ENCODE peak calls at places on chromosome 10, in five cellular contexts. G is AG09309, Q is astrocyte of the spinal cord, M is lower lobe of right lung, I is cardiac muscle cell. K is an unnamed sample.

GRCh38 chr10:58867683-58868082 is 308.8 kb upstream of the PHYHIPL start:
- DNase-seq in G (no peak), I (no peak), M (no peak), Q (no peak), K (no peak)

GRCh38 chr10:3107426-3107961 is 40.1 kb downstream of the PFKP start:
- DNase-seq in I (peak), G (peak), Q (peak), M (peak), K (no peak)

GRCh38 chr10:93458821-93459257 is 23.3 kb downstream of the MYOF start:
- DNase-seq in M (peak), G (peak), I (peak), Q (peak), K (no peak)

GRCh38 chr10:34681933-34682332 is 133.2 kb downstream of the PARD3 start:
- DNase-seq in M (no peak), G (no peak), Q (no peak), I (no peak), K (no peak)

GRCh38 chr10:132836248-132836831 is 50.4 kb upstream of the NKX6-2 start:
- DNase-seq in I (no peak), G (no peak), Q (no peak), M (no peak), K (no peak)

GRCh38 chr10:131855763-131856401 is 44.9 kb upstream of the PPP2R2D start:
- DNase-seq in G (no peak), M (peak), Q (no peak), I (no peak), K (no peak)

GRCh38 chr10:35194906-35195305 is 68.3 kb downstream of the CREM start:
- DNase-seq in I (peak), M (no peak), Q (peak), G (no peak), K (no peak)

GRCh38 chr10:68075550-68076004 is 494 bp upstream of the HERC4 start:
- DNase-seq in I (no peak), Q (no peak), M (no peak), G (no peak), K (no peak)

GRCh38 chr10:483266-483665 is 206.2 kb downstream of the DIP2C start:
- DNase-seq in M (no peak), I (no peak), Q (no peak), G (no peak), K (no peak)

GRCh38 chr10:123639131-123639530 is 27.0 kb upstream of the GPR26 start:
- DNase-seq in Q (no peak), M (no peak), I (no peak), G (no peak), K (no peak)

GRCh38 chr10:132987671-132988571 is 45.6 kb upstream of the CFAP46 start:
- DNase-seq in G (peak), Q (peak), M (peak), I (peak), K (no peak)

GRCh38 chr10:68792115-68792514 is 35.2 kb upstream of the STOX1 start:
- DNase-seq in G (no peak), M (no peak), Q (peak), I (peak), K (no peak)

GRCh38 chr10:21638681-21639080 is 104.6 kb downstream of the MLLT10 start:
- DNase-seq in I (no peak), G (no peak), Q (no peak), M (no peak), K (no peak)

GRCh38 chr10:4241724-4242345 is 456.8 kb upstream of the KLF6 start:
- DNase-seq in G (peak), I (peak), Q (peak), M (no peak), K (no peak)

GRCh38 chr10:16717617-16718395 is 99.4 kb downstream of the RSU1 start:
- DNase-seq in M (no peak), G (peak), Q (peak), I (peak), K (no peak)

GRCh38 chr10:103188853-103189252 is 4.2 kb downstream of the NT5C2 start:
- DNase-seq in M (no peak), Q (peak), G (no peak), I (peak), K (no peak)

GRCh38 chr10:31697271-31698168 is 231.1 kb downstream of the ARHGAP12 start:
- DNase-seq in I (peak), M (peak), G (peak), Q (peak), K (no peak)

GRCh38 chr10:31102421-31102820 is 70.8 kb upstream of the ZNF438 start:
- DNase-seq in Q (no peak), I (no peak), M (no peak), G (no peak), K (no peak)

GRCh38 chr10:126646101-126646500 is 24.4 kb downstream of the C10orf90 start:
- DNase-seq in G (no peak), I (peak), M (no peak), Q (peak), K (no peak)

GRCh38 chr10:43879162-43879561 is 230.5 kb upstream of the ZNF32 start:
- DNase-seq in Q (no peak), M (peak), G (no peak), I (no peak), K (no peak)

GRCh38 chr10:85679696-85680095 is 686.9 kb downstream of the GRID1 start:
- DNase-seq in G (no peak), I (no peak), M (no peak), Q (no peak), K (no peak)

GRCh38 chr10:132269286-132270230 is 38.2 kb downstream of the STK32C start:
- DNase-seq in M (peak), I (no peak), Q (no peak), G (no peak), K (no peak)

GRCh38 chr10:35127289-35127891 is 744 bp downstream of the CREM start:
- DNase-seq in I (peak), G (no peak), Q (peak), M (peak), K (no peak)

GRCh38 chr10:28631896-28632596 is 45.3 kb upstream of the BAMBI start:
- DNase-seq in M (no peak), G (no peak), I (no peak), Q (peak), K (no peak)

GRCh38 chr10:8967004-8967530 is 912.6 kb downstream of the GATA3 start:
- DNase-seq in M (no peak), G (no peak), I (no peak), Q (no peak), K (no peak)

GRCh38 chr10:45179716-45180115 is 135.7 kb downstream of the OR13A1 start:
- DNase-seq in M (no peak), G (no peak), I (peak), Q (no peak), K (no peak)

GRCh38 chr10:124686707-124687376 is 57.3 kb downstream of the FAM53B start:
- DNase-seq in I (no peak), M (no peak), G (no peak), Q (no peak), K (no peak)

GRCh38 chr10:103612462-103613365 is 119.2 kb downstream of the NEURL1 start:
- DNase-seq in G (peak), Q (peak), M (no peak), I (peak), K (no peak)

GRCh38 chr10:125035136-125035535 is 93.2 kb downstream of the ZRANB1 start:
- DNase-seq in Q (peak), G (peak), I (peak), M (no peak), K (no peak)

GRCh38 chr10:84308481-84309304 is 19.7 kb upstream of the CCSER2 start:
- DNase-seq in I (peak), G (no peak), M (peak), Q (peak), K (no peak)

GRCh38 chr10:119119400-119119799 is 15.5 kb downstream of the DENND10 start:
- DNase-seq in Q (no peak), I (no peak), M (no peak), G (no peak), K (no peak)

DNA sequence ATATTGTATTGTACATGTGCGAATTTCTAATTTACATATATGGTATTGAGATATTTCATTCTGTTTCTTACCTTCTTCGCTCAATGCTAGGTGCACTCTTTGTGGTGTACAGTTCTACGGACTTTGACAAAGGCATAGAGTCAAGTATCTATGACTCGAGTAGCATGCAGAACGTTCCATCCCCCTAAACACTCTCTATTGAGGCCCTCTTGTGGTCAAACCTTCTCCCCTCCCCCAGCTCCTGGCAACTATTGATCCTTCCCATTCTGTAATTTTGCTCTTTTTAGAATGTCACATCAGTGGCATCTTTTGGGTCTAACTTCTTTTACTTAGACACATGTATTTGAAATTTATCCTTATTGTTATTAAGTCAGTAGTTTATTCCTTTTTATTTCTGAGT is 30.7 kb upstream of the GDF10 start:
- DNase-seq in I (peak), G (no peak), M (no peak), Q (no peak), K (no peak)
- TF ChIP-seq CTCF in I (peak), G (peak), M (no peak), Q (peak), K (no peak)

DNA sequence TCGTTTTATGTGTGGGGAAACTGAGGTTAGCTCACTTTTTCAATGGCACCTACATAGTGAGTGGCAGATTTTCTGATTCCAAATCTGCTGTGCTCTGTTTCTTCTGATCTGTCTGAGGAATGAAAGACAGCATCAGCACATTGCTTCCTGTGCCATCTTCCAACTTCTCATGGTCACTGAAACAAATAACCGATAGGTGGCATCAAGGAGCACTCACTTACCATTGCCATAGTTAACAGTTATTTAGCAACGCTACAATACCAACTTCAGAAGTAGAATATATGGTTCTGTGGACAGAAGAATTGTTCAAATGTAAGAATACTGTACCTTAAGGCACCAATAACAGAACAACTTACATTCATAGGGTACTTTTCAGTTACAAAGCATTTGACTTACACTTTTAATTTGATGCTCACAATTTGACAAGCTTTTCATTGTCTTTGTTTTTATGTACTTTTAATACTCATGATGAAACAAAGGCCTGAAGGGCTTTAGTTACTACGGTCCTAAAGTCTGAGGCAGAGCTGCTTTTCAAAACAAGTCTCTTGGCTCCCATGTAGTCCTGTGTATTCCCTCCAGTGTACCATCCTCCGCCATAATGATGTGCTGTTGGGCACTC is 228.9 kb upstream of the TCF7L2 start:
- DNase-seq in G (no peak), M (no peak), Q (peak), I (peak), K (no peak)
- H3K4me3 ChIP-seq in G (no peak), M (no peak), Q (no peak), I (no peak), K (no peak)

GRCh38 chr10:11115337-11115736 is 97.7 kb downstream of the CELF2 start:
- DNase-seq in Q (no peak), I (no peak), G (no peak), M (no peak), K (no peak)

GRCh38 chr10:11114251-11114650 is 96.6 kb downstream of the CELF2 start:
- DNase-seq in M (no peak), I (no peak), G (no peak), Q (no peak), K (no peak)

GRCh38 chr10:11112718-11113117 is 95.0 kb downstream of the CELF2 start:
- DNase-seq in G (no peak), Q (no peak), M (no peak), I (no peak), K (no peak)

GRCh38 chr10:11110499-11110898 is 92.8 kb downstream of the CELF2 start:
- DNase-seq in Q (no peak), G (no peak), M (no peak), I (no peak), K (no peak)

GRCh38 chr10:11113156-11113555 is 95.5 kb downstream of the CELF2 start:
- DNase-seq in I (no peak), Q (no peak), G (no peak), M (no peak), K (no peak)
- TF ChIP-seq CTCF in I (peak), Q (no peak), G (no peak), M (peak), K (peak)

DNA sequence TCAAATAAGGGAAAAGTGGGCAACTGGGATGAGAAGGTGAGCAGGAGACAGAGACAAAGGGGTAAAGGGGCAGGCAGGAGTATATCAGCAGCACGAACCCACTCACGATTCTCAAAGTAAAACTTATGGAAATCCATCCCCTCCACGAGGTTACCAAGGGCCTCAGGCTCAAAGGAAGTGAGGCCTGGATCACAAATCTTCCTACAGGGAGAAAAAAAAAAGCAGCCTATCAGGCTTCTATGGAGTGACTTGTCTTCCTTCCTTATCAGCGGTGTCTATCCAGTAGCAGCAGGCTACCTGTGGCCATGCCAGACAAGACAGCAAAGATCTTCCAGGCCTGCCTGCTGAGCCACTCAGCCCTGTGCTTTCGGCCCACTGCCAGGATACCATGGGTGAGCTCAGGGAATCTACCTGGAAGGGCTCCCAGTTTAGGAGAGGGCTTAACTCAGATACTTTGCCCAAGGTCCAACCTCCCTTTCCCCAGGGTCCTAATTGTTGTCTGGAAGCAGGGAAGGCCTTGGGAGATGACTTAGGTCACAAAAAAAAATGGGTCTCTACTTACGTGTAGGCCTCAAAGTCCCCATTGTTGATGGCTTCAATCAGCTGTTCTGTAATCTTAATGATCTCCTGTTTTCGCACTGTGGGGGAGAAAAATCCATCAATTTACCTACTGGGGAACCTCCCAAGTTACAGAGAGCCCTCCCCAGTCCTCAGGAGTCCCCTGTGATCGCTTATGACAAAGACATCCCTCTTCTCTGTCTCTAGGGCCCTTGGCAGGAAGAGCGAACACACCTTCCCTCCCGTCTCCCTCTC is 5.7 kb upstream of the NDST2 start:
- DNase-seq in I (peak), M (no peak), Q (no peak), G (no peak), K (no peak)
- H3K4me3 ChIP-seq in I (no peak), M (no peak), Q (no peak), G (no peak), K (no peak)

DNA sequence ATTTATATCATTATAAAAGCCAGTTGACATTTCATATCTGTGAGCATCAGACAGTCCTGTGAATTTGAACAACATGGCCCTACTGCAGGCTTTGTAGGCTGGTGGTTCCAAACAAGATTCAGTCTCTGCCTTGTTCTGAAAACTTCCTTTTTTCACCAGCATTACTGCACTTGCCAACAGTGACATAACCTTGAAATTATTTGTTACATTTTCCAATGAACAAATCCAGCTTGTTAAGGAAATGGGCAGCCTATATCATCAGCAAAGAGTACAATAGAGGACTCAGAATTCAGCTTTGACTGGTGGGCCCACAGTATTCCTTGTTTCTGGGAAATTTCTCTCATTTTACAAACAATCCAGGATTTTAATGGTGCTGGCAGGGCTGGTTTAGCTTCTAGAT is 703.7 kb upstream of the FZD8 start:
- DNase-seq in M (no peak), G (no peak), Q (peak), I (peak), K (no peak)
- TF ChIP-seq CTCF in M (no peak), G (no peak), Q (no peak), I (no peak), K (no peak)

DNA sequence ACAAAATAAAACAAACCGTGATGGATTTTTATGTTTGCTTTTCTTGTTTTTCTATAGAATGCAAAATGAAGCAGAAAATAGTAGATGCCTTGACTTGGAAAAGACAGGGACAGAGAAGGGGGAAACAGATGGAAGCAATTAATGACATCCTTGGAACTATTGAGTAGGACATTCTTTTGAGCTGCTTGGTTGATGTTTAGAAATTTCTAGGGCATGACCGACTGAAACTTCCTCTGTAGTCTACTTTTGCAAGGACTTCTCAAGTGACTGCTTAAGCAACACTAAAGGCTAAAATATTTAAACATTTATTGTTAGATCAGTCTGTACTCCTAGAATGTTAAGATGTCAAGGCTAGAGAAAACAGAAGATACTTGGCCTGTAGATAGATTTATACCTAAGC is 49.4 kb downstream of the VCL start:
- DNase-seq in I (peak), G (no peak), Q (peak), M (no peak), K (no peak)
- H3K4me3 ChIP-seq in I (no peak), G (no peak), Q (no peak), M (no peak), K (no peak)

GRCh38 chr10:113939212-113939860 is 84.9 kb downstream of the NHLRC2 start:
- DNase-seq in Q (no peak), M (no peak), I (no peak), G (no peak), K (no peak)
- TF ChIP-seq CTCF in Q (no peak), M (no peak), I (no peak), G (no peak), K (no peak)

GRCh38 chr10:42864575-42864974 is 82.0 kb downstream of the BMS1 start:
- DNase-seq in Q (no peak), I (peak), G (no peak), M (no peak), K (no peak)

GRCh38 chr10:42867571-42867970 is 85.0 kb downstream of the BMS1 start:
- DNase-seq in Q (no peak), I (no peak), M (no peak), G (no peak), K (no peak)

GRCh38 chr10:42865716-42866114 is 83.1 kb downstream of the BMS1 start:
- DNase-seq in I (no peak), G (no peak), Q (no peak), M (no peak), K (no peak)

GRCh38 chr10:42868530-42868929 is 85.9 kb downstream of the BMS1 start:
- DNase-seq in Q (no peak), M (no peak), G (no peak), I (no peak), K (no peak)

DNA sequence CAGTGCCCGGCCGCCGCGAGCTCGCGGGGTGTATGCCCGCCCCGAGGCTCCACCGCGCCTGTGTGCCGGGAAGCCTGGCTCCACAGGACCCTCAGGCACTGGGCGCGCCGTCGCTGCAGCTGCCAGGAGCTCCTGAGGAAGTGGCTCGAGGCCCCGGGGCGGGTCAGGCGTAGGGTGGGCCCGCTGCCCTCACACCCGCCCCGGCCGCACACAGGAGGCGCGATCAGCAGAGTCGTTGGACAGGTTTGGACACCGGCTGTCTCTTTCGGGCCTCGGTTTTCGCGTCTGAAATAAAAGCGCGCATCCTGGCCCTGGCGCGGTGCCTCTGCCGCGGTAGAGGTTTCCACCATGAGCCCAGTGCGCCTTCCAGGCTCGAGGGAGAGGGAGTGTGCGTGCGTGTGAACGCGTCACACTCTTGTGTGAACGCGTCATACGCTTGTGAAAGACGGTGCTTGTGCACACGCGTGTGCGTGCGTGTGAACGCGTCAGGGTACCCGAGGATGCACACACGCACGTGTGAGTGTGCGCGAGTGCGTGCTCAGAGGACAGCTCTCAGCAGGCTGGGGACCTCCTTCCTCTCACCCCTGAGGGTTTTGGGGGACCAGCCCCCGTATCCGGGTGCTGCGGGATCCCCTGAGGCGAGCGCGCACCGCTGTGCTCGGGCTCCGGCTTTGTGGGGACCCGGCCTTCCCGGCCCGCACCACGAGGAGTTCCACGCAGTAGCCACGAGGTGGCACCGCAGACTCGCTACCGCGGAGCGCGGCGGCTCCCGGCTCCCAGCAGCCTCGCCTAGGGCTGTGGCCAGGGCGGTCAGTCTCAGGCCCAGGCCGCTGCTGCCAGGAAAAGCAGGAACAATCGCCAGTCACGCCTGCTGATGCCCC is 83.8 kb downstream of the BMS1 start:
- DNase-seq in I (peak), M (peak), G (peak), Q (peak), K (no peak)
- H3K4me3 ChIP-seq in I (no peak), M (peak), G (peak), Q (no peak), K (no peak)